ENCODE peak calls at places on chromosome 12, in five cellular contexts. One of them, this sample, is unnamed.

GRCh38 chr12:3453947-3454675 is 36.9 kb upstream of the PRMT8 start:
- DNase-seq in GM12878: no peak
- DNase-seq in H1: no peak
- DNase-seq in HepG2: no peak
- DNase-seq in GM12891: no peak
- DNase-seq in this sample: no peak

GRCh38 chr12:124294686-124295315 is at the start of gene RFLNA:
- DNase-seq in H1: no peak
- DNase-seq in GM12891: no peak
- DNase-seq in HepG2: no peak
- DNase-seq in GM12878: no peak
- DNase-seq in this sample: no peak

GRCh38 chr12:6226002-6226700 is 26.0 kb downstream of the CD9 start:
- DNase-seq in GM12891: no peak
- DNase-seq in GM12878: no peak
- DNase-seq in H1: no peak
- DNase-seq in HepG2: peak
- DNase-seq in this sample: no peak

GRCh38 chr12:123512838-123513665 is 20.5 kb downstream of the RILPL1 start:
- DNase-seq in HepG2: no peak
- DNase-seq in GM12878: no peak
- DNase-seq in GM12891: no peak
- DNase-seq in H1: no peak
- DNase-seq in this sample: no peak

GRCh38 chr12:52767427-52767826 is 9.7 kb downstream of the KRT76 start:
- DNase-seq in GM12891: no peak
- DNase-seq in GM12878: no peak
- DNase-seq in H1: no peak
- DNase-seq in HepG2: no peak
- DNase-seq in this sample: no peak

GRCh38 chr12:132866251-132866828 is 21.1 kb downstream of the CHFR start:
- DNase-seq in GM12878: no peak
- DNase-seq in GM12891: no peak
- DNase-seq in HepG2: peak
- DNase-seq in H1: no peak
- DNase-seq in this sample: no peak

GRCh38 chr12:14773685-14774073 is 29.6 kb downstream of the WBP11 start:
- DNase-seq in H1: no peak
- DNase-seq in GM12891: no peak
- DNase-seq in GM12878: peak
- DNase-seq in HepG2: no peak
- DNase-seq in this sample: peak

GRCh38 chr12:106110626-106111300 is 28.0 kb downstream of the NUAK1 start:
- DNase-seq in H1: no peak
- DNase-seq in GM12878: no peak
- DNase-seq in GM12891: no peak
- DNase-seq in HepG2: no peak
- DNase-seq in this sample: no peak

GRCh38 chr12:4984344-4984743 is 59.3 kb upstream of the KCNA5 start:
- DNase-seq in HepG2: no peak
- DNase-seq in GM12891: no peak
- DNase-seq in GM12878: no peak
- DNase-seq in H1: no peak
- DNase-seq in this sample: no peak

GRCh38 chr12:107441906-107442305 is 243.7 kb upstream of the PWP1 start:
- DNase-seq in HepG2: no peak
- DNase-seq in GM12891: no peak
- DNase-seq in GM12878: no peak
- DNase-seq in H1: no peak
- DNase-seq in this sample: no peak

GRCh38 chr12:75815756-75816155 is 215.8 kb downstream of the PHLDA1 start:
- DNase-seq in H1: no peak
- DNase-seq in GM12878: no peak
- DNase-seq in HepG2: no peak
- DNase-seq in GM12891: no peak
- DNase-seq in this sample: no peak

GRCh38 chr12:99427104-99427503 is 220.4 kb upstream of the GARIN6 start:
- DNase-seq in H1: no peak
- DNase-seq in GM12891: no peak
- DNase-seq in GM12878: no peak
- DNase-seq in HepG2: no peak
- DNase-seq in this sample: no peak

GRCh38 chr12:4829161-4829792 is 80.4 kb upstream of the KCNA1 start:
- DNase-seq in H1: no peak
- DNase-seq in HepG2: no peak
- DNase-seq in GM12891: peak
- DNase-seq in GM12878: peak
- DNase-seq in this sample: peak

DNA sequence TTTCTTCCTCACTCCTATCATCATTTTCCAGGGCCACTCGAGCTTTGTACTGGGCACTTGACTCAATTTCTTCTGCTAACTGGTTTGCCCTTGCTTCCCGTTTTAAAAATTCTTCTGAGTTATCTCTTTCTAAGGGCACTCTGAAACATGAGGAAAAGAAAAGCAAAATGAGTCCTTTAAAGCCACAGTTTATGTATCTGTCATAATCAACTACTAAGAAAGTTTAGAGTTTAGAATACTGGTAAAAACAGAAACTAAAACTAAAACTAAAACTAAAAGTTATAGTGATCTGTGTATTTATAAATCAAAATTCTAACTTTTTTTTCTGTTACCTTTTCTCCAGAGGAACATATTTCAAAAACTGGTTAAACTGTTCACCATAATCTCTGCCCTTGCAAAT is 79.2 kb downstream of the ATXN2 start:
- DNase-seq in GM12878: no peak
- DNase-seq in HepG2: no peak
- DNase-seq in H1: no peak
- DNase-seq in GM12891: no peak
- DNase-seq in this sample: no peak
- TF ChIP-seq TAF1 in GM12878: no peak
- TF ChIP-seq TAF1 in HepG2: no peak
- TF ChIP-seq TAF1 in H1: no peak
- TF ChIP-seq TAF1 in GM12891: no peak
- TF ChIP-seq TAF1 in this sample: no peak

DNA sequence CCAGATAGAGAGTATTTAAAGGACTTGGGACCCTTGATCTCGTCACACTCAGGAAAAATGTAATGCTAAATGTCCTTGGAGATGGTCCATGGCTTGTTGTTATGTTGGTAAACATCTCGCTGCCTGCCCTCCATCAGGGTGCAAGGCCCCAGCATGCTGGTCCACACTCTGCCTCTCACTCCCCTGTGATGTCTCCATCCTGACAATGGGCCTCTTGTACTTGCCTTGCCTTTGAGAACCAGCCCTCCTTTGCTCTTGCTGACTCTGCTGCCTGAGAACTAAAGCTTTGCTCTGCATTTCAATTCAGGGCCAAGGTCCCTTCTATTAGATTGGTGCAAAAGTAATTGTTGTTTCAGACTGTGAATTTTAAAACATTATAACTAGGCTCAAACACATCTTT is 131.0 kb upstream of the LMNTD1 start:
- DNase-seq in GM12891: no peak
- DNase-seq in GM12878: no peak
- DNase-seq in HepG2: no peak
- DNase-seq in H1: no peak
- DNase-seq in this sample: no peak
- TF ChIP-seq POLR2A in GM12891: no peak
- TF ChIP-seq POLR2A in GM12878: no peak
- TF ChIP-seq POLR2A in HepG2: no peak
- TF ChIP-seq POLR2A in H1: no peak
- TF ChIP-seq POLR2A in this sample: no peak

GRCh38 chr12:79549531-79550271 is 141.1 kb downstream of the PAWR start:
- DNase-seq in H1: no peak
- DNase-seq in GM12878: no peak
- DNase-seq in HepG2: peak
- DNase-seq in GM12891: no peak
- DNase-seq in this sample: no peak
- TF ChIP-seq TAF1 in H1: no peak
- TF ChIP-seq TAF1 in GM12878: no peak
- TF ChIP-seq TAF1 in HepG2: no peak
- TF ChIP-seq TAF1 in GM12891: no peak
- TF ChIP-seq TAF1 in this sample: no peak

GRCh38 chr12:110449799-110450497 is at the start of gene ARPC3:
- DNase-seq in GM12878: peak
- DNase-seq in GM12891: peak
- DNase-seq in HepG2: peak
- DNase-seq in H1: peak
- DNase-seq in this sample: peak
- TF ChIP-seq POLR2A in GM12878: peak
- TF ChIP-seq POLR2A in GM12891: peak
- TF ChIP-seq POLR2A in HepG2: peak
- TF ChIP-seq POLR2A in H1: peak
- TF ChIP-seq POLR2A in this sample: peak

DNA sequence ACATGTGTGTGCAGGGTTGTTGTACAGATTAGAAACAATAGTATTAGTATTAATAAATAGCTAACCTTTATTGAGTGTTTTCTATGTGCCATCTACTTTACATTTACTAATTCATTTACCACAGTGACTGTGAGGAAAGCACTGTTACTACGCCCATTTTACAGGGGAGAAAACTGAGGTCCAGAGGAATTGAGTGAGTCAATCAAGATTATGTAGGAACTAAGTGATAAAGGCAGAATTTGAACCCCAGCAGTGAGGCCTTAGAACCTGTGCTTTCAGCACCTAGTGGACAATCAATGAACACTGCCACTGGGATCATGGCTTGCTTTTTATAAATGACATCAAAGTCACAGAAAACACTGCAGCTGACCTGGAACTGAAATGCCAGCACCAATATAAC is 28.2 kb downstream of the NT5DC3 start:
- DNase-seq in GM12891: no peak
- DNase-seq in GM12878: no peak
- DNase-seq in HepG2: no peak
- DNase-seq in H1: no peak
- DNase-seq in this sample: no peak
- TF ChIP-seq TAF1 in GM12891: no peak
- TF ChIP-seq TAF1 in GM12878: no peak
- TF ChIP-seq TAF1 in HepG2: no peak
- TF ChIP-seq TAF1 in H1: no peak
- TF ChIP-seq TAF1 in this sample: no peak

GRCh38 chr12:25590021-25590721 is 37.1 kb upstream of the LMNTD1 start:
- DNase-seq in H1: no peak
- DNase-seq in GM12891: no peak
- DNase-seq in HepG2: no peak
- DNase-seq in GM12878: no peak
- DNase-seq in this sample: no peak
- TF ChIP-seq POLR2A in H1: no peak
- TF ChIP-seq POLR2A in GM12891: no peak
- TF ChIP-seq POLR2A in HepG2: no peak
- TF ChIP-seq POLR2A in GM12878: no peak
- TF ChIP-seq POLR2A in this sample: no peak

GRCh38 chr12:114355389-114356088 is 50.4 kb downstream of the TBX5 start:
- DNase-seq in HepG2: peak
- DNase-seq in GM12878: no peak
- DNase-seq in H1: no peak
- DNase-seq in GM12891: no peak
- DNase-seq in this sample: no peak
- TF ChIP-seq TAF1 in HepG2: no peak
- TF ChIP-seq TAF1 in GM12878: no peak
- TF ChIP-seq TAF1 in H1: no peak
- TF ChIP-seq TAF1 in GM12891: no peak
- TF ChIP-seq TAF1 in this sample: no peak

This sample was measured in GM12892.